ENCODE peak calls at places on chromosomes 2 and 18, in ten cellular contexts. M is pancreas, J is lower lobe of right lung, R is astrocyte, L is Peyer's patch, H is breast epithelium, G is thyroid gland, B is astrocyte of the cerebellum, E is adrenal gland, F is GM06990. V is an unnamed sample.

GRCh38 chr2:140929866-140930265 is 1201.0 kb downstream of the LRP1B start:
- DNase-seq in M (no peak), J (no peak), R (no peak), L (no peak), H (no peak), G (no peak), B (no peak), E (no peak), F (no peak), V (no peak)

GRCh38 chr2:125526093-125526492 is 1129.9 kb upstream of the GYPC start:
- DNase-seq in M (no peak), J (no peak), R (no peak), L (no peak), H (no peak), G (no peak), B (no peak), E (no peak), F (no peak), V (no peak)

GRCh38 chr18:46649071-46649862 is 7.8 kb downstream of the LOXHD1 start:
- DNase-seq in M (no peak), J (no peak), R (no peak), L (no peak), H (no peak), G (peak; percentile 13), B (no peak), E (no peak), F (no peak), V (no peak)

GRCh38 chr2:25529034-25529433 is 144.3 kb downstream of the DTNB start:
- DNase-seq in M (no peak), J (no peak), R (no peak), L (no peak), H (no peak), G (no peak), B (no peak), E (no peak), F (no peak), V (no peak)

GRCh38 chr18:5662586-5663090 is 118.8 kb upstream of the EPB41L3 start:
- DNase-seq in M (no peak), J (no peak), R (peak; percentile 49), L (no peak), H (no peak), G (peak; percentile 2), B (peak; percentile 11), E (no peak), F (no peak), V (no peak)

GRCh38 chr2:133791191-133791590 is 222.9 kb upstream of the NCKAP5 start:
- DNase-seq in M (no peak), J (no peak), R (peak; percentile 74), L (no peak), H (no peak), G (no peak), B (no peak), E (no peak), F (no peak), V (no peak)

GRCh38 chr2:191218292-191218898 is 26.8 kb upstream of the MYO1B start:
- DNase-seq in M (peak; percentile 36), J (no peak), R (peak; percentile 79), L (no peak), H (no peak), G (peak; percentile 14), B (peak; percentile 78), E (no peak), F (no peak), V (no peak)

GRCh38 chr18:47969851-47970250 is 39.4 kb upstream of the SMAD2 start:
- DNase-seq in M (no peak), J (no peak), R (peak; percentile 55), L (no peak), H (no peak), G (no peak), B (peak; percentile 23), E (no peak), F (no peak), V (no peak)

GRCh38 chr2:46989491-46990230 is 74.1 kb upstream of the MCFD2 start:
- DNase-seq in M (no peak), J (no peak), R (no peak), L (no peak), H (no peak), G (no peak), B (no peak), E (no peak), F (no peak), V (no peak)

GRCh38 chr2:158893057-158893456 is 75.4 kb upstream of the TANC1 start:
- DNase-seq in M (no peak), J (no peak), R (peak; percentile 65), L (no peak), H (peak; percentile 53), G (peak; percentile 25), B (peak; percentile 24), E (no peak), F (no peak), V (peak; percentile 20)

GRCh38 chr18:45386256-45386655 is 229.0 kb upstream of the SLC14A2 start:
- DNase-seq in M (peak; percentile 38), J (no peak), R (no peak), L (no peak), H (no peak), G (peak; percentile 23), B (peak; percentile 33), E (no peak), F (no peak), V (no peak)

GRCh38 chr18:28043631-28044030 is 133.3 kb downstream of the CDH2 start:
- DNase-seq in M (no peak), J (no peak), R (no peak), L (no peak), H (no peak), G (no peak), B (no peak), E (no peak), F (no peak), V (no peak)

GRCh38 chr2:163659224-163659623 is 76.6 kb downstream of the FIGN start:
- DNase-seq in M (no peak), J (no peak), R (peak; percentile 28), L (no peak), H (no peak), G (no peak), B (no peak), E (no peak), F (no peak), V (no peak)

GRCh38 chr2:225630824-225631533 is 231.5 kb downstream of the NYAP2 start:
- DNase-seq in M (no peak), J (no peak), R (no peak), L (no peak), H (no peak), G (no peak), B (no peak), E (no peak), F (no peak), V (no peak)

GRCh38 chr2:203612246-203612645 is 77.1 kb upstream of the RAPH1 start:
- DNase-seq in M (no peak), J (no peak), R (no peak), L (no peak), H (no peak), G (peak; percentile 31), B (no peak), E (no peak), F (no peak), V (no peak)

GRCh38 chr2:223943561-223944008 is 1.6 kb downstream of the WDFY1 start:
- DNase-seq in M (no peak), J (no peak), R (peak; percentile 61), L (no peak), H (no peak), G (no peak), B (no peak), E (no peak), F (no peak), V (no peak)

DNA sequence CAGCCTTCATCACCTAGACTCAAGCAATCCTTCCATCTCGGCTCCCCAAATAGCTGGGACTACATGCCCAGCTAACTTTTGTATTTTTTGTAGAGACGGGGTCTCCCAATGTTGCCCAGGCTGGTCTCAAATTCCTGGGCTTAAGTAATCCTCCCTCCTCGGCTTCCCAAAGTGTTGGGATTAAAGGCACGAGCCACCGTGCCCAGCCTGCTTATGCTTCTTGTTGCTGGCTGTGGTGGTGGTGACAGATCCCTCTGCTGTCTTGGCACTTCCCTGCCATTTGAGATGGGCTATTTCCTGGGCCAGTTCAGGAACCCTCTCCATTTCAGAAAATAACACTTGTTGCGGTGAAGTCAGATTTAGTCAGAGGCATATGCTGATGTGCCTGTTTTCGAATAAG is 28.8 kb downstream of the GATA6 start:
- DNase-seq in M (no peak), J (no peak), R (no peak), L (no peak), H (no peak), G (no peak), B (no peak), E (no peak), F (no peak), V (no peak)
- H3K4me3 ChIP-seq in M (no peak overlapping the region), J (no peak overlapping the region), R (no peak overlapping the region), L (no peak overlapping the region), H (no peak overlapping the region), G (no peak overlapping the region), B (no peak overlapping the region), E (no peak overlapping the region), F (no peak overlapping the region), V (no peak overlapping the region)

DNA sequence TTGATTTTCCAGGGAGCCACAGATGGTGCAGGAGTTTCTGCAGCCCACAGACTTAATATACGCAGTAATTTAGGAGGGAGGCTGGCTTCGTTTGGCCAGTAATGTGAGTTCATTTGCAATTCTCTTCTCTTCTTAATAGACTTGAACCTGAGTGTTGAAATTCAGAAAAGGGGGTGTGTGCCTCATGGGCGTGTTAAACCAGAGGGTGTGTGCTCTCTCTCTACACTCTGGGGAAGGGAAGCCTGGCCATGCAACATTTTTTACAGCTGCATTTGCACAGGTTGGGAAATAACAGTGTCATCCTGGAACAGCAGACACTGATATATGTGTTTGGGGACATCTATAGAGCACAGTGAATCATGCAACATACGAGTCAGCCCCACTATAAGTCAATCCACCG is 333.0 kb downstream of the CLIP4 start:
- DNase-seq in M (no peak), J (no peak), R (no peak), L (no peak), H (no peak), G (no peak), B (no peak), E (no peak), F (no peak), V (no peak)
- TF ChIP-seq CTCF in M (no peak), J (no peak), R (no peak), L (no peak), H (no peak), G (no peak), B (no peak), E (no peak), F (no peak), V (no peak)

DNA sequence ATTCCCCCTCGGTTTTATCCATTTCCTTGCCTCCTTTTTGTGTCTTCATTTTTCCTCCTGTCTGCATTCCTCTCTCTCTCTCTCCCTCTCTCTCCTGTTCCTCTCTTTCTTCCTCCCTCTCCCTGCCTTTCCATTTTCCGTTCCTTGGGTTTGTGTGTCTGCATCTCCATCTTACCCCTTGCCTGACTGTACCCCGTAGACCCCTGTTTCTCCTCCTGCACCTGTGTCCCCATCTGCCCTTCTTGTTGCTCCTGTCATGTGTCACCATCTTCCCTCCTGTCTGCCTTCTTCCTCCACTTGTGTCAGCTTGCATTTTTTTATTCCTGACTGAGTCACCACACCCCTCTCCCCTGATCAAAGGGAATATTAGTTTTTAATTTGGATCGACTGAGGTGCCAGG is 1.8 kb downstream of the CDK5R2 start:
- DNase-seq in M (no peak), J (no peak), R (no peak), L (no peak), H (no peak), G (no peak), B (no peak), E (no peak), F (no peak), V (no peak)
- H3K4me3 ChIP-seq in M (peak overlapping the region; percentile 5), J (no peak overlapping the region), R (no peak overlapping the region), L (no peak overlapping the region), H (no peak overlapping the region), G (no peak overlapping the region), B (no peak overlapping the region), E (no peak overlapping the region), F (no peak overlapping the region), V (no peak overlapping the region)

GRCh38 chr2:205496370-205496769 is 185.9 kb upstream of the NRP2 start:
- DNase-seq in M (no peak), J (no peak), R (no peak), L (no peak), H (no peak), G (no peak), B (no peak), E (no peak), F (no peak), V (no peak)
- TF ChIP-seq CTCF in M (no peak), J (no peak), R (no peak), L (no peak), H (no peak), G (no peak), B (no peak), E (no peak), F (no peak), V (no peak)

V was measured in AG09309.